ENCODE peak calls at places on chromosomes 3 and 15, in nine cellular contexts. C, G, P, W, R, Y, F, K and S are unnamed samples.

GRCh38 chr3:46825450-46825849 is 37.8 kb downstream of the MYL3 start:
- DNase-seq in C (no peak), G (no peak), P (no peak), W (no peak), R (no peak), Y (no peak), F (no peak), K (no peak), S (no peak)

GRCh38 chr3:89315750-89316149 is 208.3 kb downstream of the EPHA3 start:
- DNase-seq in C (no peak), G (no peak), P (no peak), W (no peak), R (no peak), Y (no peak), F (no peak), K (no peak), S (no peak)

GRCh38 chr3:14320221-14320620 is 82.2 kb upstream of the SLC6A6 start:
- DNase-seq in C (no peak), G (peak; percentile 27), P (no peak), W (no peak), R (no peak), Y (no peak), F (no peak), K (no peak), S (no peak)

GRCh38 chr3:20225769-20226168 is 39.8 kb upstream of the SGO1 start:
- DNase-seq in C (peak; percentile 75), G (no peak), P (no peak), W (no peak), R (no peak), Y (peak; percentile 17), F (no peak), K (peak; percentile 10), S (peak; percentile 66)

GRCh38 chr3:59248976-59249375 is 199.2 kb upstream of the CFAP20DC start:
- DNase-seq in C (peak; percentile 20), G (no peak), P (no peak), W (no peak), R (no peak), Y (no peak), F (no peak), K (no peak), S (peak; percentile 70)

GRCh38 chr15:70195808-70196304 is 98.1 kb upstream of the TLE3 start:
- DNase-seq in C (no peak), G (no peak), P (peak; percentile 93), W (no peak), R (no peak), Y (no peak), F (peak; percentile 95), K (no peak), S (peak; percentile 71)

GRCh38 chr15:73387507-73388255 is 18.9 kb upstream of the HCN4 start:
- DNase-seq in C (no peak), G (no peak), P (no peak), W (no peak), R (no peak), Y (no peak), F (no peak), K (no peak), S (no peak)

GRCh38 chr15:45529613-45530012 is 7.1 kb upstream of the SLC30A4 start:
- DNase-seq in C (no peak), G (no peak), P (no peak), W (no peak), R (no peak), Y (no peak), F (no peak), K (no peak), S (no peak)